ENCODE peak calls at places on chromosomes 2 and 18, in five cellular contexts. F is BJ, R is heart right ventricle, T is spleen, N is PC-3. E is an unnamed sample.

GRCh38 chr18:74116628-74117554 is 30.7 kb downstream of the FBXO15 start:
- DNase-seq in T (peak), F (no peak), R (no peak), N (peak), E (peak)

GRCh38 chr2:133666621-133667020 is 98.4 kb upstream of the NCKAP5 start:
- DNase-seq in R (no peak), F (no peak), N (peak), T (no peak), E (no peak)

GRCh38 chr2:24816884-24817283 is 23.7 kb downstream of the CENPO start:
- DNase-seq in T (no peak), F (no peak), R (no peak), N (peak), E (peak)

GRCh38 chr2:213246665-213247281 is 37.5 kb upstream of the SPAG16 start:
- DNase-seq in T (no peak), R (no peak), F (no peak), N (peak), E (peak)

GRCh38 chr2:195322324-195322723 is 334.7 kb upstream of the SLC39A10 start:
- DNase-seq in N (peak), T (no peak), R (no peak), F (no peak), E (no peak)

GRCh38 chr18:8322486-8322885 is 286.8 kb upstream of the RAB12 start:
- DNase-seq in T (no peak), F (no peak), N (no peak), R (no peak), E (no peak)

GRCh38 chr2:164600763-164601162 is 20.5 kb downstream of the GRB14 start:
- DNase-seq in F (no peak), T (no peak), R (no peak), N (no peak), E (no peak)

GRCh38 chr18:56298935-56299334 is 339.5 kb downstream of the TXNL1 start:
- DNase-seq in F (no peak), R (no peak), N (peak), T (no peak), E (no peak)

GRCh38 chr18:50369672-50370071 is 5.2 kb upstream of the SKA1 start:
- DNase-seq in F (no peak), R (no peak), N (no peak), T (no peak), E (no peak)

GRCh38 chr2:128775401-128776285 is 457.0 kb upstream of the HS6ST1 start:
- DNase-seq in F (no peak), R (no peak), N (no peak), T (peak), E (no peak)

GRCh38 chr18:32768646-32769206 is 4.1 kb downstream of the KLHL14 start:
- DNase-seq in R (no peak), F (no peak), T (no peak), N (no peak), E (no peak)

GRCh38 chr2:187078297-187078696 is 229.3 kb upstream of the ZSWIM2 start:
- DNase-seq in F (no peak), R (no peak), T (no peak), N (peak), E (no peak)

GRCh38 chr2:221443631-221444030 is 128.5 kb downstream of the EPHA4 start:
- DNase-seq in N (no peak), T (no peak), F (no peak), R (no peak), E (no peak)

GRCh38 chr2:160332318-160332717 is 132.2 kb upstream of the ITGB6 start:
- DNase-seq in R (peak), T (no peak), N (peak), F (no peak), E (no peak)

GRCh38 chr18:61892683-61893303 is at the start of gene RNF152:
- DNase-seq in T (no peak), F (no peak), N (no peak), R (peak), E (no peak)

GRCh38 chr18:79405781-79406575 is 10.2 kb downstream of the NFATC1 start:
- DNase-seq in R (peak), N (no peak), T (peak), F (no peak), E (no peak)

GRCh38 chr2:46647041-46647440 is 167.7 kb downstream of the TMEM247 start:
- DNase-seq in T (no peak), R (no peak), F (no peak), N (no peak), E (no peak)

GRCh38 chr2:217471329-217471728 is 531.5 kb downstream of the TNS1 start:
- DNase-seq in F (no peak), N (peak), T (no peak), R (no peak), E (peak)

GRCh38 chr18:32332708-32333107 is 138.0 kb downstream of the GAREM1 start:
- DNase-seq in N (no peak), T (no peak), F (no peak), R (no peak), E (no peak)

GRCh38 chr2:219987830-219988229 is 360.4 kb downstream of the SLC4A3 start:
- DNase-seq in N (peak), T (no peak), F (peak), R (peak), E (peak)

GRCh38 chr2:28980368-28981015 is 606 bp upstream of the TOGARAM2 start:
- DNase-seq in R (no peak), F (no peak), N (no peak), T (no peak), E (no peak)

GRCh38 chr2:232875256-232876070 is 5.4 kb downstream of the SNORC start:
- DNase-seq in R (no peak), N (peak), F (no peak), T (no peak), E (no peak)
- TF ChIP-seq CTCF in R (no peak), N (peak), F (no peak), T (no peak), E (no peak)

GRCh38 chr2:241110089-241110606 is 8.1 kb upstream of the MTERF4 start:
- DNase-seq in R (no peak), F (no peak), T (no peak), N (no peak), E (no peak)
- H3K4me3 ChIP-seq in R (no peak), F (no peak), T (no peak), N (no peak), E (no peak)

GRCh38 chr2:15939854-15940660 is at the start of gene MYCN:
- DNase-seq in N (no peak), R (peak), F (no peak), T (no peak), E (no peak)
- TF ChIP-seq CTCF in N (peak), R (peak), F (peak), T (peak), E (no peak)

GRCh38 chr18:3397031-3397750 is 52.8 kb upstream of the TGIF1 start:
- DNase-seq in R (no peak), N (peak), T (no peak), F (no peak), E (no peak)
- H3K4me3 ChIP-seq in R (no peak), N (no peak), T (no peak), F (no peak), E (no peak)

GRCh38 chr2:189024861-189025618 is 50.9 kb downstream of the COL3A1 start:
- DNase-seq in R (no peak), T (no peak), F (no peak), N (peak), E (no peak)
- TF ChIP-seq CTCF in R (peak), T (no peak), F (peak), N (peak), E (peak)

DNA sequence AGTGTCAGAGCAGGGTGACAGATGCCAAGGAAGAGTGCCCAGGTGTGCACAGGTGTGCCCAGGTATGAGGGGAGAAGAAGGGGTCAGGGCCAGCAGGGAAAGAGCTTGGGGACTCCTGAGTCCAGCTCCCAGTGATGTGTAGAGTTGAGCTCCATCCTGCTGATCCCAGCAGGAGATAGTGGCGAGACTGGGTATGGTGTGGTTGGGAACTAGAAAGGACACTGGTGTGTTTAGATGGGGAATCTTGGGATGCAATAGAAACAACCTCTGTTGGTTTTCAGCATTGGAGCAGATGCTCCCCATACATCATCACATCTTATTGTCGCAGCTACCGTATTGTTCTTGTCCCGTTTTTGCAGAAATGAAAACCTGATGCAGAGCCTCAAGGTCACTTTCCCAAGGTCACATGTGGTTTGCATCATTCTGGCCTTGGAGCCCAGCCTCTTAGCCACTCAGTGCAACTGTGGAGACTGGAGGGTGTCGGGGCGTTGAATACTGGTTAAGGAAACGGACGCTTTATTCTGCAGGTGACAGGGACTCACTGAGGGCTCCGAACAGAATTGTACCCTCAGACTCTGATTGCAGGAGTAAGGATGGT is 166.7 kb downstream of the AGAP1 start:
- DNase-seq in R (no peak), F (no peak), N (no peak), T (no peak), E (no peak)
- H3K4me3 ChIP-seq in R (no peak), F (no peak), N (no peak), T (no peak), E (no peak)

DNA sequence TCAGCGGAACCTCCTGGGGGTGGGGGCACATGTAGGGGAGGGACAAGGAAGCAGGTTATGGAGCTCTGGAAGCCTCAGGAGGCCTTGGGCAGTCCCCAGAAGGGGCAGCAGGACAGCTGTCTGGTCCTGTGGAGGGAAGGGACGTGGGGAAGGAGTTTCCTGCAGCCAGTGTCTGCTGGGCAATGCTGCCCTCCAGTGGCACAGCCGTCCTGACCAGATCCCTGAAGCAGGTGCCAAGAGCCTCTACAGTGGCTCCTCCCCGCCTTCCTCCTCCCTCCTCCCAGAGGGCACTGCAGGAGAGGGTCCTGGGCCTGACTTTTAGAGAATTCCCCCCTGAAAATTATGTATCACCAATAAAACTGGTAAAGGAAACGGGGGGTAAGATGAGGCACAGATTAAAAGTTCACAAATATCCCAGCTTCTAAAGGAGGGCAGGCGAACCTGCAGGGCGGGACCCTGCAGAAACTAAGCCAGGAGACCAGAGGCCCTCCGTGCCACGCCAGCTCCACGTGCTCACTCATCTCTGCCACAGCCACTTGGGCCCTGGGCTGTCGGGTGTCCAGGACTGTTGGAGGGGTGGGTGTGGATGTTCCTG is 258.5 kb downstream of the TWIST2 start:
- DNase-seq in F (no peak), T (no peak), N (peak), R (peak), E (no peak)
- TF ChIP-seq CTCF in F (peak), T (peak), N (peak), R (peak), E (peak)

GRCh38 chr2:229980440-229981184 is 58.3 kb downstream of the FBXO36 start:
- DNase-seq in T (peak), R (peak), F (no peak), N (peak), E (peak)
- H3K4me3 ChIP-seq in T (no peak), R (no peak), F (no peak), N (no peak), E (no peak)

DNA sequence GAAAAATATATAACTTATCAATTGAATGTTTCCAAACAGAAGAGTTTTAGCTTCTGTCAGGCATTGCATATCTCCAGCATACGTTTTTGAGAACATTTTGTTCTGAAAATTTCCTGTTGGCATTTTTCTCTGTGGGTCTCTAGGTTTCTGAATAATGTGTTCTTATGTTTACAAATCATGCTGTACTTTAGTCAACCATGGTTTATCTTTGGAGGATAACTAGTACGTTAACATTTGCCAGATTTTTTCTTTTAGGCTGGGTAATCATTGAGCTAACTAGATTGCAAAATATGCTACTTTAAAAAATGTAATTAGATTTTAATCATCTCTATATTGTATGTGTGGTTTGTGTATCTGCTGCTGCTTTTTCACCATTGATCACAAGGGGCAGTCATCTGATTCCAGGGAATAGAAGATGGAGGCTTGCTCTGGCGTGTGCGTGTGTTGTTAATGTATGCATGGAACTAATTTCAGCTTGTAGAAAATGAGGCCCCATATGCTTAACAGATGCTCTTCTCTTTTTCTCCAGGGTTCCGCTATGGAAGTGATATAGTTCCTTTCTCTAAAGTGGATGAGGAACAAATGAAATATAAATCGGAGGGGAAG is 21.3 kb downstream of the XRCC5 start:
- DNase-seq in T (no peak), N (no peak), R (no peak), F (no peak), E (no peak)
- TF ChIP-seq CTCF in T (no peak), N (no peak), R (no peak), F (peak), E (peak)

GRCh38 chr2:150013011-150013410 is 425.4 kb upstream of the MMADHC start:
- DNase-seq in N (no peak), F (no peak), R (peak), T (no peak), E (no peak)
- H3K4me3 ChIP-seq in N (no peak), F (no peak), R (no peak), T (no peak), E (no peak)

E was measured in AG04450.